ENCODE peak calls at places on chromosomes 4 and X, in seven cellular contexts. One of them, this sample, is unnamed.

GRCh38 chrX:30661228-30661627 is 8.0 kb downstream of the GK start:
- DNase-seq in MM.1S: no peak
- DNase-seq in CD4-positive, alpha-beta T cell: no peak
- DNase-seq in spleen: no peak
- DNase-seq in cardiac muscle cell: no peak
- DNase-seq in tibial artery: no peak
- DNase-seq in PC-3: no peak
- DNase-seq in this sample: no peak

GRCh38 chr4:127055349-127055748 is 577.4 kb upstream of the INTU start:
- DNase-seq in tibial artery: no peak
- DNase-seq in spleen: no peak
- DNase-seq in MM.1S: no peak
- DNase-seq in cardiac muscle cell: no peak
- DNase-seq in CD4-positive, alpha-beta T cell: no peak
- DNase-seq in PC-3: peak; percentile 31
- DNase-seq in this sample: peak; percentile 24

GRCh38 chr4:155571184-155571944 is 95.3 kb upstream of the GUCY1A1 start:
- DNase-seq in PC-3: no peak
- DNase-seq in tibial artery: no peak
- DNase-seq in spleen: no peak
- DNase-seq in MM.1S: no peak
- DNase-seq in CD4-positive, alpha-beta T cell: no peak
- DNase-seq in cardiac muscle cell: peak; percentile 27
- DNase-seq in this sample: no peak

GRCh38 chr4:182600093-182600492 is 317.1 kb downstream of the DCTD start:
- DNase-seq in spleen: no peak
- DNase-seq in cardiac muscle cell: no peak
- DNase-seq in PC-3: no peak
- DNase-seq in tibial artery: no peak
- DNase-seq in MM.1S: no peak
- DNase-seq in CD4-positive, alpha-beta T cell: no peak
- DNase-seq in this sample: no peak

GRCh38 chr4:47538516-47538915 is 53.4 kb downstream of the ATP10D start:
- DNase-seq in cardiac muscle cell: no peak
- DNase-seq in PC-3: no peak
- DNase-seq in tibial artery: no peak
- DNase-seq in spleen: no peak
- DNase-seq in MM.1S: no peak
- DNase-seq in CD4-positive, alpha-beta T cell: no peak
- DNase-seq in this sample: no peak

GRCh38 chrX:30615229-30615628 is 37.7 kb upstream of the TASL start:
- DNase-seq in cardiac muscle cell: no peak
- DNase-seq in spleen: no peak
- DNase-seq in PC-3: peak; percentile 80
- DNase-seq in tibial artery: no peak
- DNase-seq in MM.1S: no peak
- DNase-seq in CD4-positive, alpha-beta T cell: no peak
- DNase-seq in this sample: no peak

GRCh38 chr4:5660185-5660584 is 48.2 kb downstream of the EVC2 start:
- DNase-seq in cardiac muscle cell: no peak
- DNase-seq in tibial artery: no peak
- DNase-seq in CD4-positive, alpha-beta T cell: no peak
- DNase-seq in PC-3: peak; percentile 53
- DNase-seq in spleen: no peak
- DNase-seq in MM.1S: no peak
- DNase-seq in this sample: no peak

GRCh38 chr4:185894481-185894880 is 82.5 kb upstream of the SORBS2 start:
- DNase-seq in spleen: no peak
- DNase-seq in CD4-positive, alpha-beta T cell: no peak
- DNase-seq in cardiac muscle cell: no peak
- DNase-seq in tibial artery: no peak
- DNase-seq in MM.1S: no peak
- DNase-seq in PC-3: no peak
- DNase-seq in this sample: no peak

GRCh38 chrX:13281289-13281688 is 38.6 kb downstream of the ATXN3L start:
- DNase-seq in PC-3: no peak
- DNase-seq in MM.1S: no peak
- DNase-seq in cardiac muscle cell: no peak
- DNase-seq in CD4-positive, alpha-beta T cell: no peak
- DNase-seq in tibial artery: no peak
- DNase-seq in spleen: no peak
- DNase-seq in this sample: no peak

GRCh38 chr4:108398326-108398725 is 222.1 kb upstream of the RPL34 start:
- DNase-seq in MM.1S: no peak
- DNase-seq in CD4-positive, alpha-beta T cell: no peak
- DNase-seq in spleen: no peak
- DNase-seq in cardiac muscle cell: no peak
- DNase-seq in PC-3: no peak
- DNase-seq in tibial artery: no peak
- DNase-seq in this sample: no peak

GRCh38 chrX:18992829-18993228 is 8.9 kb upstream of the PHKA2 start:
- DNase-seq in cardiac muscle cell: no peak
- DNase-seq in tibial artery: no peak
- DNase-seq in CD4-positive, alpha-beta T cell: no peak
- DNase-seq in MM.1S: no peak
- DNase-seq in PC-3: peak; percentile 68
- DNase-seq in spleen: no peak
- DNase-seq in this sample: no peak

GRCh38 chrX:18996536-18996935 is 12.6 kb upstream of the PHKA2 start:
- DNase-seq in MM.1S: no peak
- DNase-seq in cardiac muscle cell: no peak
- DNase-seq in PC-3: peak; percentile 22
- DNase-seq in CD4-positive, alpha-beta T cell: no peak
- DNase-seq in tibial artery: no peak
- DNase-seq in spleen: no peak
- DNase-seq in this sample: no peak

GRCh38 chrX:18997916-18998315 is 14.0 kb upstream of the PHKA2 start:
- DNase-seq in PC-3: no peak
- DNase-seq in tibial artery: no peak
- DNase-seq in CD4-positive, alpha-beta T cell: no peak
- DNase-seq in spleen: no peak
- DNase-seq in cardiac muscle cell: no peak
- DNase-seq in MM.1S: no peak
- DNase-seq in this sample: no peak

GRCh38 chrX:18995216-18995615 is 11.3 kb upstream of the PHKA2 start:
- DNase-seq in cardiac muscle cell: no peak
- DNase-seq in CD4-positive, alpha-beta T cell: no peak
- DNase-seq in tibial artery: no peak
- DNase-seq in spleen: no peak
- DNase-seq in PC-3: peak; percentile 75
- DNase-seq in MM.1S: no peak
- DNase-seq in this sample: no peak

GRCh38 chrX:18994713-18995112 is 10.8 kb upstream of the PHKA2 start:
- DNase-seq in MM.1S: no peak
- DNase-seq in spleen: no peak
- DNase-seq in PC-3: peak; percentile 89
- DNase-seq in CD4-positive, alpha-beta T cell: no peak
- DNase-seq in cardiac muscle cell: no peak
- DNase-seq in tibial artery: no peak
- DNase-seq in this sample: no peak
- H3K27ac ChIP-seq in MM.1S: no peak overlapping the region
- H3K27ac ChIP-seq in spleen: no peak overlapping the region
- H3K27ac ChIP-seq in PC-3: peak overlapping the region; percentile 98
- H3K27ac ChIP-seq in CD4-positive, alpha-beta T cell: no peak overlapping the region
- H3K27ac ChIP-seq in cardiac muscle cell: no peak overlapping the region
- H3K27ac ChIP-seq in tibial artery: no peak overlapping the region
- H3K27ac ChIP-seq in this sample: no peak overlapping the region

GRCh38 chr4:41476310-41476709 is 61.6 kb upstream of the LIMCH1 start:
- DNase-seq in spleen: no peak
- DNase-seq in CD4-positive, alpha-beta T cell: no peak
- DNase-seq in MM.1S: no peak
- DNase-seq in tibial artery: no peak
- DNase-seq in cardiac muscle cell: no peak
- DNase-seq in PC-3: no peak
- DNase-seq in this sample: no peak

GRCh38 chr4:41471672-41472071 is 66.3 kb upstream of the LIMCH1 start:
- DNase-seq in PC-3: peak; percentile 39
- DNase-seq in MM.1S: no peak
- DNase-seq in cardiac muscle cell: no peak
- DNase-seq in spleen: no peak
- DNase-seq in CD4-positive, alpha-beta T cell: no peak
- DNase-seq in tibial artery: no peak
- DNase-seq in this sample: no peak

GRCh38 chr4:41471126-41471665 is 66.8 kb upstream of the LIMCH1 start:
- DNase-seq in spleen: no peak
- DNase-seq in cardiac muscle cell: no peak
- DNase-seq in tibial artery: no peak
- DNase-seq in MM.1S: no peak
- DNase-seq in PC-3: no peak
- DNase-seq in CD4-positive, alpha-beta T cell: no peak
- DNase-seq in this sample: no peak

GRCh38 chr4:41468122-41468521 is 69.8 kb upstream of the LIMCH1 start:
- DNase-seq in cardiac muscle cell: no peak
- DNase-seq in MM.1S: no peak
- DNase-seq in CD4-positive, alpha-beta T cell: no peak
- DNase-seq in spleen: no peak
- DNase-seq in PC-3: no peak
- DNase-seq in tibial artery: no peak
- DNase-seq in this sample: no peak

GRCh38 chr4:41472098-41472497 is 65.9 kb upstream of the LIMCH1 start:
- DNase-seq in MM.1S: no peak
- DNase-seq in spleen: no peak
- DNase-seq in cardiac muscle cell: no peak
- DNase-seq in CD4-positive, alpha-beta T cell: no peak
- DNase-seq in tibial artery: no peak
- DNase-seq in PC-3: no peak
- DNase-seq in this sample: no peak
- H3K27ac ChIP-seq in MM.1S: no peak overlapping the region
- H3K27ac ChIP-seq in spleen: no peak overlapping the region
- H3K27ac ChIP-seq in cardiac muscle cell: no peak overlapping the region
- H3K27ac ChIP-seq in CD4-positive, alpha-beta T cell: no peak overlapping the region
- H3K27ac ChIP-seq in tibial artery: no peak overlapping the region
- H3K27ac ChIP-seq in PC-3: peak overlapping the region; percentile 46
- H3K27ac ChIP-seq in this sample: no peak overlapping the region

GRCh38 chrX:40085714-40086113 is 12.0 kb downstream of the BCOR start:
- DNase-seq in PC-3: no peak
- DNase-seq in spleen: no peak
- DNase-seq in cardiac muscle cell: no peak
- DNase-seq in CD4-positive, alpha-beta T cell: no peak
- DNase-seq in tibial artery: no peak
- DNase-seq in MM.1S: no peak
- DNase-seq in this sample: no peak
- H3K27ac ChIP-seq in PC-3: peak overlapping the region; percentile 67
- H3K27ac ChIP-seq in spleen: no peak overlapping the region
- H3K27ac ChIP-seq in cardiac muscle cell: no peak overlapping the region
- H3K27ac ChIP-seq in CD4-positive, alpha-beta T cell: no peak overlapping the region
- H3K27ac ChIP-seq in tibial artery: peak overlapping the region; percentile 52
- H3K27ac ChIP-seq in MM.1S: no peak overlapping the region
- H3K27ac ChIP-seq in this sample: peak overlapping the region; percentile 18

GRCh38 chrX:83008415-83008814 is 499.7 kb upstream of the POU3F4 start:
- DNase-seq in PC-3: peak; percentile 51
- DNase-seq in cardiac muscle cell: no peak
- DNase-seq in MM.1S: peak; percentile 33
- DNase-seq in CD4-positive, alpha-beta T cell: no peak
- DNase-seq in spleen: no peak
- DNase-seq in tibial artery: no peak
- DNase-seq in this sample: no peak

GRCh38 chrX:82998163-82998562 is 509.9 kb upstream of the POU3F4 start:
- DNase-seq in tibial artery: no peak
- DNase-seq in MM.1S: no peak
- DNase-seq in spleen: no peak
- DNase-seq in PC-3: no peak
- DNase-seq in cardiac muscle cell: no peak
- DNase-seq in CD4-positive, alpha-beta T cell: no peak
- DNase-seq in this sample: no peak

DNA sequence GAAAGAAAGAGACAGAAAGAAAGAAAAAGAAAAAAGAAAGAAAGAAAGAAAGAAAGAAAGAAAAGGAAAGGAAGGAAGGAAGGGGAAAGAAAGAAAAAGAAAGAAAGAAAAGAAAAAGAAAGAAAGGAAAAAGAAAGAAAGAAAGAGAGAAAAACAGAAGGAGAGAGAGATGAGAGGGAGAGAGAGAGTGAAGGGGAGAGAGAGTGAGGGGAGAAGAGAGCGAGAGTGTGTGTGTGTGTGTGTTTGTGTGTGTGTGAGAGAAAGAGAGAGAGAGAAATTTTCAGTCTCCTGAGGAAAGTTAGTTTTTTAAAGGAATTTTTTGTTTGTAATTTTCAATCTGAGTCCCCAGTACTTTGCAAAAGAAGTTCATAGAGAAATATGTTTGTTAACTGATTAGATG is 504.1 kb upstream of the POU3F4 start:
- DNase-seq in CD4-positive, alpha-beta T cell: no peak
- DNase-seq in cardiac muscle cell: no peak
- DNase-seq in MM.1S: no peak
- DNase-seq in spleen: no peak
- DNase-seq in tibial artery: no peak
- DNase-seq in PC-3: no peak
- DNase-seq in this sample: no peak
- H3K27ac ChIP-seq in CD4-positive, alpha-beta T cell: no peak overlapping the region
- H3K27ac ChIP-seq in cardiac muscle cell: no peak overlapping the region
- H3K27ac ChIP-seq in MM.1S: no peak overlapping the region
- H3K27ac ChIP-seq in spleen: no peak overlapping the region
- H3K27ac ChIP-seq in tibial artery: no peak overlapping the region
- H3K27ac ChIP-seq in PC-3: no peak overlapping the region
- H3K27ac ChIP-seq in this sample: no peak overlapping the region

GRCh38 chrX:115622534-115622933 is 61.6 kb downstream of the PLS3 start:
- DNase-seq in spleen: no peak
- DNase-seq in cardiac muscle cell: no peak
- DNase-seq in tibial artery: no peak
- DNase-seq in MM.1S: no peak
- DNase-seq in PC-3: no peak
- DNase-seq in CD4-positive, alpha-beta T cell: no peak
- DNase-seq in this sample: no peak

GRCh38 chrX:115630204-115630603 is 69.2 kb downstream of the PLS3 start:
- DNase-seq in cardiac muscle cell: no peak
- DNase-seq in MM.1S: no peak
- DNase-seq in CD4-positive, alpha-beta T cell: no peak
- DNase-seq in PC-3: no peak
- DNase-seq in tibial artery: no peak
- DNase-seq in spleen: no peak
- DNase-seq in this sample: no peak

GRCh38 chrX:115625577-115626301 is 64.8 kb downstream of the PLS3 start:
- DNase-seq in CD4-positive, alpha-beta T cell: no peak
- DNase-seq in spleen: no peak
- DNase-seq in MM.1S: no peak
- DNase-seq in cardiac muscle cell: no peak
- DNase-seq in tibial artery: no peak
- DNase-seq in PC-3: no peak
- DNase-seq in this sample: no peak

GRCh38 chrX:115624916-115625315 is 63.9 kb downstream of the PLS3 start:
- DNase-seq in tibial artery: no peak
- DNase-seq in cardiac muscle cell: no peak
- DNase-seq in MM.1S: no peak
- DNase-seq in CD4-positive, alpha-beta T cell: no peak
- DNase-seq in spleen: no peak
- DNase-seq in PC-3: no peak
- DNase-seq in this sample: no peak
- H3K27ac ChIP-seq in tibial artery: peak overlapping the region; percentile 62
- H3K27ac ChIP-seq in cardiac muscle cell: peak overlapping the region; percentile 87
- H3K27ac ChIP-seq in MM.1S: no peak overlapping the region
- H3K27ac ChIP-seq in CD4-positive, alpha-beta T cell: no peak overlapping the region
- H3K27ac ChIP-seq in spleen: no peak overlapping the region
- H3K27ac ChIP-seq in PC-3: no peak overlapping the region
- H3K27ac ChIP-seq in this sample: no peak overlapping the region

DNA sequence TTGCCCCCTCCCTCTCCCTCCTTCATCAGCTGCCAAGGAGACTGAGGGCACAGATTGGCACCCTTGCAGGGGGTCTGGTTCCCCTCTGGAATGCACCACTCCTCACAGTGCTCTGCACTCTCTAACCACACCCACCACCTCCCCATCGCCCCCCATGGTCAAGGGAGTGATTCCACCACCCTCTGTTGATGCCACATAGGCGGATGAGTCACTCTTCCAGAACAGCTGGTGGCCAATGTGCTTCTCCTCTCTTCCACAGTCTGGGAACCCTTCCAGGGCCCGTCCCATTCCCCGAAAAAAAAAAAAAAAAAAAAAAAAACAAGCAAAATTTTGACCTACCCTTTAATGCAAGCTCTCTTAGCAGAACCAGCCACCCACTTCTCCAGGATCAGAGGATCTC is 341.3 kb upstream of the KLF3 start:
- DNase-seq in MM.1S: no peak
- DNase-seq in spleen: no peak
- DNase-seq in cardiac muscle cell: no peak
- DNase-seq in tibial artery: no peak
- DNase-seq in CD4-positive, alpha-beta T cell: no peak
- DNase-seq in PC-3: peak; percentile 44
- DNase-seq in this sample: no peak
- H3K27ac ChIP-seq in MM.1S: no peak overlapping the region
- H3K27ac ChIP-seq in spleen: no peak overlapping the region
- H3K27ac ChIP-seq in cardiac muscle cell: no peak overlapping the region
- H3K27ac ChIP-seq in tibial artery: no peak overlapping the region
- H3K27ac ChIP-seq in CD4-positive, alpha-beta T cell: no peak overlapping the region
- H3K27ac ChIP-seq in PC-3: no peak overlapping the region
- H3K27ac ChIP-seq in this sample: no peak overlapping the region

This sample was measured in caudate nucleus.